ENCODE peak calls at places on chromosomes 3 and 15, in ten cellular contexts. W, U, O, M, I, C, T, J, K and H are unnamed samples.

GRCh38 chr3:89266074-89266473 is 158.7 kb downstream of the EPHA3 start:
- DNase-seq in U (no peak), T (no peak), C (no peak), J (no peak), O (no peak), W (no peak), K (no peak), M (no peak), I (no peak), H (no peak)

GRCh38 chr3:131303848-131304247 is 77.7 kb upstream of the NUDT16 start:
- DNase-seq in W (no peak), K (no peak), I (no peak), M (no peak), T (no peak), O (no peak), J (no peak), C (no peak), U (no peak), H (no peak)

GRCh38 chr3:58434511-58434910 is 879 bp upstream of the PDHB start:
- DNase-seq in C (no peak), U (no peak), T (no peak), K (no peak), J (no peak), I (no peak), O (no peak), M (no peak), W (no peak), H (no peak)

GRCh38 chr3:36904641-36905040 is 40.2 kb downstream of the TRANK1 start:
- DNase-seq in U (peak; percentile 74), I (no peak), K (peak; percentile 34), J (no peak), O (no peak), T (no peak), C (peak; percentile 25), W (no peak), M (no peak), H (no peak)

GRCh38 chr3:50299929-50300680 is 900 bp upstream of the HYAL3 start:
- DNase-seq in T (peak; percentile 75), U (peak; percentile 87), C (peak; percentile 38), J (no peak), M (peak; percentile 71), O (no peak), I (peak; percentile 68), W (no peak), K (no peak), H (no peak)

GRCh38 chr3:188948658-188949400 is 222.9 kb upstream of the TPRG1 start:
- DNase-seq in U (no peak), C (peak; percentile 60), J (peak; percentile 93), O (peak; percentile 78), I (no peak), M (no peak), W (no peak), K (no peak), T (peak; percentile 84), H (no peak)

GRCh38 chr15:58437531-58438105 is 5.8 kb downstream of the LIPC start:
- DNase-seq in T (no peak), U (no peak), C (no peak), M (no peak), J (peak; percentile 40), O (no peak), K (no peak), I (no peak), W (no peak), H (no peak)

GRCh38 chr3:150359381-150359780 is 48.7 kb upstream of the TSC22D2 start:
- DNase-seq in W (no peak), J (peak; percentile 39), O (no peak), K (no peak), M (no peak), C (no peak), I (no peak), T (no peak), U (no peak), H (no peak)

GRCh38 chr15:72515591-72516389 is 41.7 kb downstream of the ARIH1 start:
- DNase-seq in K (no peak), W (no peak), I (no peak), U (no peak), T (no peak), M (no peak), C (no peak), O (no peak), J (no peak), H (no peak)

GRCh38 chr15:38053786-38054185 is 119.3 kb downstream of the TMCO5A start:
- DNase-seq in W (no peak), U (no peak), M (no peak), C (no peak), K (no peak), I (no peak), O (no peak), T (no peak), J (no peak), H (no peak)

GRCh38 chr3:180332608-180333007 is 269.4 kb upstream of the TTC14 start:
- DNase-seq in J (no peak), M (no peak), W (no peak), U (no peak), C (no peak), I (no peak), T (no peak), O (no peak), K (no peak), H (no peak)

GRCh38 chr3:120449701-120450216 is 1.0 kb downstream of the FSTL1 start:
- DNase-seq in T (peak; percentile 75), K (peak; percentile 22), M (no peak), C (no peak), W (no peak), U (no peak), I (no peak), O (no peak), J (no peak), H (no peak)

GRCh38 chr3:126683069-126683468 is 21.0 kb upstream of the CHCHD6 start:
- DNase-seq in C (no peak), K (no peak), M (no peak), U (no peak), W (no peak), J (no peak), O (no peak), T (no peak), I (no peak), H (peak; percentile 0)
- H3K27ac ChIP-seq in C (no peak overlapping the region), K (no peak overlapping the region), M (no peak overlapping the region), U (no peak overlapping the region), W (no peak overlapping the region), J (no peak overlapping the region), O (no peak overlapping the region), T (no peak overlapping the region), I (no peak overlapping the region), H (no peak overlapping the region)

GRCh38 chr3:187747506-187747905 is 2.2 kb upstream of the BCL6 start:
- DNase-seq in I (no peak), W (no peak), C (no peak), K (no peak), M (no peak), T (no peak), J (no peak), O (no peak), U (no peak), H (no peak)
- H3K4me3 ChIP-seq in I (peak overlapping the region; percentile 69), W (peak overlapping the region; percentile 74), C (no peak overlapping the region), K (no peak overlapping the region), M (peak overlapping the region; percentile 93), T (no peak overlapping the region), J (no peak overlapping the region), O (no peak overlapping the region), U (no peak overlapping the region), H (peak overlapping the region; percentile 84)

GRCh38 chr3:193313448-193313958 is 65.0 kb downstream of the ATP13A5 start:
- DNase-seq in J (no peak), O (no peak), U (no peak), K (no peak), T (no peak), W (no peak), I (no peak), C (no peak), M (no peak), H (no peak)

GRCh38 chr3:193310914-193311723 is 67.4 kb downstream of the ATP13A5 start:
- DNase-seq in K (no peak), U (no peak), T (no peak), J (no peak), O (no peak), C (no peak), I (no peak), W (no peak), M (no peak), H (no peak)

GRCh38 chr3:193317901-193318300 is 60.7 kb downstream of the ATP13A5 start:
- DNase-seq in W (no peak), C (no peak), O (no peak), I (no peak), M (no peak), T (no peak), J (no peak), U (no peak), K (no peak), H (no peak)

DNA sequence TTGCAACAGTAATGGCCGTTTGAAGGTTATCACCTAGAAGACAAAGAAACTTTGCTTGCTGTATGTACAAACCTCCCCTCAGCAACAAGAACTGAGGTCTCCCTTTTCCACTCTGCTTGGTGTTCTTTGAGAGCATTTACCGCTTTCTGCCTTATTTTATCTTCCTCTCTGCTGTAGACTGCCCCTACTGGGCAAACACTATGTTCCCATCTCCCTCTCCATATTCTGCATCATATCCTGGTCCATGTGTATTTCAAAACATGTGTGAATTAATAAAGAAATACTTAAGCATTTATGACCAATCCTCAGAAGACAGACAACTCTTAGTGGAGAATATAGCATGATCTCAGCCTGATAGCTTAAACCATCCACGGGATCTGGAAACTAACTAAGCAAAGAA is 64.4 kb downstream of the ATP13A5 start:
- DNase-seq in I (no peak), M (no peak), O (no peak), C (no peak), U (no peak), K (peak; percentile 2), T (no peak), W (no peak), J (no peak), H (no peak)
- TF ChIP-seq CTCF in I (no peak), M (no peak), O (peak; percentile 20), C (no peak), U (no peak), K (peak; percentile 44), T (no peak), W (no peak), J (peak; percentile 19), H (no peak)

DNA sequence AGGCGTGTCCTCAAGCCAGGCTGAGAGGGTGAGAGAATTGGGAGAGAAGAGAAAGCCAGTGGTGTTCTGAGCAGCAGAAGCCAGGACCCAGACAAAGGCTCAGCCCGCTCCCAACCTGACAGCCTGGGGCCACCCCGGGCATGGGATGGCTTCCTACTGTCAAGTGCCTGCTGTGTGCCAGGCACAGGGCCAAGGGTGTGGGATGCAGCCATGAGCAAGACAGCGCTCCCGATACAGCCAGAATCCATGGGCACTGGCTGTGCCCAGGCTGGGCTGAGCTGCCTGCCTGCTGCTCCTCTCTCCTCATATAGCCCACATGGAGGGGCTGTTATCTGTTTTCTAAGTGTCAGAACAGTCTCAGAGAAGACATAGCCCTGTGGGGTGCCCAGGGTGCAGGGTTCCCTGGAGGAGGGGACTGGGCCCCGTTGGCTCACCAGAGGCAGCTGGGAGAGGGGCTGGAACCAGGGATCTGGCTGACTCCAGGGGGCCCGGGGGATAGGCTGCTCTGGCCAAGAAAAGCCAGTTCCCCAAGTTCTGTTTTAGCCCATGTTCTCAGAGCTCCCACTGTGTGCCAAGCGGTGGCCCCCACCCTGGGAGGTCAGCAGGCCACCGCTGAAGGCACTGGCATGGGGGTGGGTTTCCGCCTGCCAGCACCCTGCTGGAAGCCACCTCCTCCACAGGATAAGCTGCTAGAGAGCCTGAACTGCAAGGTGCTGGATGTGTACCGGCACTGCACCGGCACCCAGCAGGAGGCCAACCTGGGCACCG is 39.0 kb downstream of the CFAP100 start:
- DNase-seq in U (peak; percentile 64), I (no peak), W (peak; percentile 48), J (no peak), K (no peak), C (no peak), M (peak; percentile 75), O (no peak), T (peak; percentile 65), H (no peak)
- H3K27ac ChIP-seq in U (no peak overlapping the region), I (no peak overlapping the region), W (no peak overlapping the region), J (no peak overlapping the region), K (no peak overlapping the region), C (no peak overlapping the region), M (peak overlapping the region; percentile 15), O (no peak overlapping the region), T (no peak overlapping the region), H (no peak overlapping the region)